ENCODE peak calls at places on chromosomes 3 and 15, in four cellular contexts. F, A, W and I are unnamed samples.

GRCh38 chr3:148556664-148557063 is 141.0 kb upstream of the AGTR1 start:
- DNase-seq in F (no peak), A (no peak), W (no peak), I (no peak)

GRCh38 chr3:94811836-94812235 is 749.0 kb downstream of the NSUN3 start:
- DNase-seq in F (no peak), A (no peak), W (no peak), I (no peak)

GRCh38 chr3:188523291-188523690 is 369.3 kb downstream of the LPP start:
- DNase-seq in F (no peak), A (no peak), W (no peak), I (no peak)

GRCh38 chr15:67685008-67685599 is 140.2 kb upstream of the SKOR1 start:
- DNase-seq in F (no peak), A (no peak), W (peak), I (peak)

GRCh38 chr15:62880278-62880677 is 162.3 kb upstream of the TPM1 start:
- DNase-seq in F (no peak), A (no peak), W (no peak), I (peak)

GRCh38 chr3:119945286-119945685 is 149.0 kb downstream of the GSK3B start:
- DNase-seq in F (no peak), A (no peak), W (peak), I (no peak)

GRCh38 chr3:120182613-120183524 is 88.6 kb upstream of the GSK3B start:
- DNase-seq in F (peak), A (no peak), W (peak), I (peak)

GRCh38 chr3:60588806-60589205 is 662.4 kb downstream of the FHIT start:
- DNase-seq in F (no peak), A (no peak), W (no peak), I (peak)

GRCh38 chr3:139772539-139773500 is 95.0 kb upstream of the NMNAT3 start:
- DNase-seq in F (no peak), A (no peak), W (peak), I (peak)

GRCh38 chr15:101554115-101554915 is 64.8 kb upstream of the PCSK6 start:
- DNase-seq in F (no peak), A (no peak), W (no peak), I (peak)

GRCh38 chr15:101497017-101497416 is 7.5 kb upstream of the PCSK6 start:
- DNase-seq in F (peak), A (no peak), W (no peak), I (no peak)

GRCh38 chr15:29844290-29844903 is 22.1 kb upstream of the TJP1 start:
- DNase-seq in F (no peak), A (no peak), W (no peak), I (peak)

GRCh38 chr3:38544926-38545325 is 48.8 kb downstream of the EXOG start:
- DNase-seq in F (no peak), A (no peak), W (no peak), I (no peak)

GRCh38 chr15:96356494-96357455 is 26.3 kb downstream of the NR2F2 start:
- DNase-seq in F (peak), A (peak), W (peak), I (peak)

GRCh38 chr3:131403216-131403895 is 21.8 kb downstream of the NUDT16 start:
- DNase-seq in F (no peak), A (no peak), W (no peak), I (no peak)

GRCh38 chr3:94360982-94361381 is 298.1 kb downstream of the NSUN3 start:
- DNase-seq in F (no peak), A (no peak), W (no peak), I (no peak)

GRCh38 chr15:28977377-28978010 is 91.7 kb downstream of the APBA2 start:
- DNase-seq in F (no peak), A (no peak), W (peak), I (peak)

GRCh38 chr3:52128118-52128683 is 26.0 kb downstream of the POC1A start:
- DNase-seq in F (no peak), A (no peak), W (peak), I (peak)

GRCh38 chr3:157532529-157533297 is 29.5 kb upstream of the VEPH1 start:
- DNase-seq in F (no peak), A (peak), W (peak), I (peak)

GRCh38 chr3:65004795-65005295 is 317.0 kb upstream of the ADAMTS9 start:
- DNase-seq in F (no peak), A (no peak), W (no peak), I (no peak)

GRCh38 chr3:52146811-52147210 is 7.4 kb downstream of the POC1A start:
- DNase-seq in F (no peak), A (no peak), W (no peak), I (no peak)

GRCh38 chr15:43204016-43204901 is 16.6 kb downstream of the EPB42 start:
- DNase-seq in F (peak), A (peak), W (peak), I (peak)

GRCh38 chr3:12005951-12006625 is 1.9 kb downstream of the SYN2 start:
- DNase-seq in F (no peak), A (peak), W (no peak), I (no peak)

GRCh38 chr3:12002912-12003311 is 1.3 kb upstream of the SYN2 start:
- DNase-seq in F (no peak), A (no peak), W (no peak), I (no peak)

GRCh38 chr3:12004741-12005513 is 739 bp downstream of the SYN2 start:
- DNase-seq in F (peak), A (peak), W (peak), I (no peak)
- H3K56ac ChIP-seq in F (no peak), A (no peak), W (peak), I (no peak)

GRCh38 chr15:76140069-76140454 is 80.3 kb downstream of the TMEM266 start:
- DNase-seq in F (peak), A (peak), W (peak), I (no peak)
- H3K56ac ChIP-seq in F (no peak), A (no peak), W (peak), I (no peak)

DNA sequence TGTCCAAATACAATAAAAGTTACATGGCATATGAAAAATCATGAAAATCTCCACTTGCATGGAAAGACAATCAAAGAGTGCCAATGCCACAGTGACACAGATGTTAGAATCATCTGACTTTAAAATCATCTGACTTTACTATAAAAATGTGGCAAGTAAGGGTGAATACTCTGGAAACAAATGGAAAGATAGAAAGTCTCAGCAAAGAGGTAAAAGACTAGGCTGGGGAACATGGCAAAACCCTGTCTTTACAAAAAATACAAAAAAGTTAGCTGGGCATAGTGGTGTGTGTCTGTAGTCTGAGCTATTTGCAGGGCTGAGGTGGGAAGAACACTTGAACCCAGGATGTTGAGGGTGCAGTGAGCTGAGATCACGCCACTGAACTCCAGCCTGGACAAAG is 29.1 kb downstream of the ALPK3 start:
- DNase-seq in F (no peak), A (no peak), W (no peak), I (no peak)
- H3K56ac ChIP-seq in F (no peak), A (no peak), W (no peak), I (no peak)

GRCh38 chr15:86063328-86064180 is 16.1 kb upstream of the AGBL1 start:
- DNase-seq in F (no peak), A (no peak), W (no peak), I (no peak)
- H3K56ac ChIP-seq in F (no peak), A (no peak), W (no peak), I (no peak)

GRCh38 chr15:70169147-70169546 is 71.4 kb upstream of the TLE3 start:
- DNase-seq in F (no peak), A (no peak), W (peak), I (no peak)
- H3K56ac ChIP-seq in F (no peak), A (no peak), W (no peak), I (no peak)

GRCh38 chr3:102473648-102474047 is 38.8 kb downstream of the ZPLD1 start:
- DNase-seq in F (no peak), A (no peak), W (no peak), I (no peak)
- H3K56ac ChIP-seq in F (no peak), A (no peak), W (no peak), I (no peak)

GRCh38 chr3:14543446-14543845 is 3.3 kb upstream of the GRIP2 start:
- DNase-seq in F (no peak), A (no peak), W (no peak), I (no peak)
- H3K56ac ChIP-seq in F (no peak), A (no peak), W (no peak), I (no peak)

GRCh38 chr3:29311805-29312204 is 30.9 kb downstream of the RBMS3 start:
- DNase-seq in F (no peak), A (no peak), W (no peak), I (no peak)

GRCh38 chr3:29313074-29313473 is 32.2 kb downstream of the RBMS3 start:
- DNase-seq in F (no peak), A (no peak), W (no peak), I (peak)

GRCh38 chr3:29310865-29311264 is 30.0 kb downstream of the RBMS3 start:
- DNase-seq in F (no peak), A (no peak), W (no peak), I (no peak)

GRCh38 chr3:29314727-29315088 is 33.8 kb downstream of the RBMS3 start:
- DNase-seq in F (no peak), A (no peak), W (no peak), I (no peak)

DNA sequence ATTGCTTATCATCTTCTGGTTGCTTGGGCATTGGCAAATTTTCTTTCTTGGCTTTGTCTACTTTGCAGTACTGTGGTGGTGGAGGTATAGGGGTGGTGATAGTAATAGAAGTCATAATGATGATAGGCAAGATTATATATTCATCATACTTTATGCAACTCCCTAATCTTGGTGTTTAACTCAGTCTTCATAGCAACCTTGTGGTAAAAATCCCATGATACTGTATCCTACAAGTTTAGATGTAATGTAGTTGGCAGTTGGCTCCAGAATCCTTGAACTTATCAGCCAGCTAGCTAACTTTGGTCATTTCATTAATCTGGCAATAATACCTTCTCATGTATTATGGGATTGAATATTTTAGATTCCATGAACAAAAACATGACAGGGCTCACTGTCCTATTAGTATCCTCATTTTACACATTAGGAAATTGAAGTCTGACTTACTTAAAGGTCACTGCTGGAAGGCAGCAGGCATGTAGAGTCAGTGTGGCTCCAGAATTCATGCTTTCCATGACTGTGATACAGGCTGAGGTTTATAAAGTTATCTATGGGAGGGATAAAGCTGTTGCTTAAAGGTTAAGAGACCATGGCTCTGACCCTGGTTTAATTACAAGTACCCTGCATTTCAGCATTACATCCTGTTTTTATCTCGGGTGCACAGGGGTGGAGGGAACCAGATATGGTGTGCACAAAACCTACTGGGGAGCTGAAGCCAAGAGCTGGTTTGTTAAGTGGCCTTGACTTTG is 33.3 kb downstream of the RBMS3 start:
- DNase-seq in F (no peak), A (no peak), W (no peak), I (no peak)
- H3K56ac ChIP-seq in F (no peak), A (no peak), W (no peak), I (no peak)

DNA sequence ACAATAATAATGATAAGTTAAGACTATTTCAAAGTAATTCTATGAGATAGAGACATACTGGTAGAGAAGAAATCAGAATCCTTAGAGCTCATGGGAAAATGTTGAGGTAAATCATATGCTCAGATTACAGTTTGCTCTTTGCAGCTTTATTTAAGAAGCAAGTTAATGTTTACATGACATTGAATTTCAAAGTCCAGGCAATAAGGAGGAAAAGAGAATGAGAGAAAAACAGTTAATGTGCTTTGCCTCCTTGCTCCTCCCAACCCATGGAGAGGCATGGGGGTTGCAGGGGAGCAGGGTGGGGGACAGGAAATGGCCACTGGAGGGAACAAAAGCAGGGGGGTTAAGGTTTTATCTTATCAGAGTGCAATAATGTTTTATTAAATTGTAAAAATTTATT is 42.2 kb upstream of the ZBTB38 start:
- DNase-seq in F (no peak), A (no peak), W (no peak), I (no peak)
- H3K56ac ChIP-seq in F (no peak), A (no peak), W (no peak), I (no peak)

GRCh38 chr15:58048261-58048660 is 17.2 kb downstream of the ALDH1A2 start:
- DNase-seq in F (no peak), A (no peak), W (no peak), I (no peak)
- H3K56ac ChIP-seq in F (no peak), A (no peak), W (no peak), I (no peak)